ENCODE peak calls at places on chromosomes 2 and 18, in four cellular contexts. H is K562, X is HepG2, A is GM12878. I is an unnamed sample.

GRCh38 chr2:62489162-62489561 is 16.8 kb downstream of the TMEM17 start:
- DNase-seq in X (no peak), A (no peak), H (no peak), I (no peak)

GRCh38 chr2:241850544-241851324 is 8.0 kb downstream of the PDCD1 start:
- DNase-seq in A (no peak), H (no peak), X (no peak), I (no peak)

GRCh38 chr2:120863173-120863545 is 127.5 kb downstream of the GLI2 start:
- DNase-seq in H (no peak), A (no peak), X (no peak), I (no peak)

GRCh38 chr18:79354350-79354749 is 41.4 kb upstream of the NFATC1 start:
- DNase-seq in A (no peak), X (no peak), H (no peak), I (no peak)

GRCh38 chr18:55413474-55413873 is 174.5 kb downstream of the TCF4 start:
- DNase-seq in A (no peak), H (no peak), X (no peak), I (no peak)

GRCh38 chr18:7117390-7118355 is at the start of gene LAMA1:
- DNase-seq in X (no peak), A (no peak), H (no peak), I (peak)

GRCh38 chr2:27627963-27628766 is 647 bp downstream of the CCDC121 start:
- DNase-seq in H (no peak), X (peak), A (no peak), I (no peak)

GRCh38 chr18:76482971-76483691 is 11.9 kb downstream of the ZNF516 start:
- DNase-seq in A (no peak), H (no peak), X (no peak), I (no peak)

GRCh38 chr18:31591113-31591512 is 564 bp upstream of the TTR start:
- DNase-seq in A (no peak), H (no peak), X (no peak), I (no peak)

GRCh38 chr2:112033600-112033999 is 21.5 kb upstream of the TMEM87B start:
- DNase-seq in H (no peak), A (no peak), X (no peak), I (no peak)

GRCh38 chr2:148561389-148561788 is 83.2 kb upstream of the EPC2 start:
- DNase-seq in H (no peak), X (no peak), A (no peak), I (no peak)

GRCh38 chr2:172328103-172328835 is 99.1 kb upstream of the ITGA6 start:
- DNase-seq in H (no peak), X (no peak), A (no peak), I (no peak)

GRCh38 chr2:151051584-151052220 is 210.0 kb downstream of the RBM43 start:
- DNase-seq in X (peak), H (peak), A (no peak), I (no peak)

GRCh38 chr2:27996156-27996920 is 105.8 kb downstream of the BABAM2 start:
- DNase-seq in A (no peak), X (no peak), H (no peak), I (no peak)

GRCh38 chr2:40085786-40086185 is 306.7 kb upstream of the THUMPD2 start:
- DNase-seq in X (no peak), H (no peak), A (no peak), I (no peak)

GRCh38 chr18:61702007-61702406 is 190.8 kb downstream of the RNF152 start:
- DNase-seq in X (no peak), H (no peak), A (no peak), I (no peak)

GRCh38 chr2:46460241-46460921 is 19.0 kb upstream of the TMEM247 start:
- DNase-seq in H (no peak), A (no peak), X (peak), I (no peak)

GRCh38 chr18:69838620-69839411 is 108.9 kb downstream of the CD226 start:
- DNase-seq in H (peak), A (peak), X (peak), I (peak)

GRCh38 chr2:205086689-205087088 is 541.4 kb downstream of the PARD3B start:
- DNase-seq in X (no peak), H (no peak), A (no peak), I (no peak)

GRCh38 chr2:225272173-225272572 is 127.3 kb upstream of the NYAP2 start:
- DNase-seq in A (no peak), X (no peak), H (no peak), I (no peak)

GRCh38 chr2:20925265-20925889 is 102.5 kb upstream of the LDAH start:
- DNase-seq in A (no peak), X (no peak), H (peak), I (peak)

GRCh38 chr18:8106603-8107002 is 502.6 kb upstream of the RAB12 start:
- DNase-seq in H (no peak), A (no peak), X (no peak), I (no peak)

GRCh38 chr18:32911660-32912284 is 138.9 kb upstream of the KLHL14 start:
- DNase-seq in H (no peak), X (no peak), A (no peak), I (no peak)

GRCh38 chr2:171651667-171652410 is 35.4 kb upstream of the DYNC1I2 start:
- DNase-seq in X (no peak), A (no peak), H (no peak), I (no peak)

GRCh38 chr2:109529532-109530449 is 84.0 kb downstream of the SEPTIN10 start:
- DNase-seq in H (no peak), X (no peak), A (no peak), I (no peak)

GRCh38 chr2:138475394-138475793 is 26.2 kb upstream of the SPOPL start:
- DNase-seq in X (peak), H (no peak), A (peak), I (no peak)

GRCh38 chr18:47932603-47933002 is 2.1 kb upstream of the SMAD2 start:
- DNase-seq in H (no peak), X (no peak), A (no peak), I (no peak)

GRCh38 chr2:121037480-121037879 is 247.5 kb downstream of the TFCP2L1 start:
- DNase-seq in A (no peak), X (no peak), H (no peak), I (no peak)

GRCh38 chr2:113010088-113010487 is 4.8 kb downstream of the IL36A start:
- DNase-seq in H (no peak), A (no peak), X (no peak), I (no peak)

DNA sequence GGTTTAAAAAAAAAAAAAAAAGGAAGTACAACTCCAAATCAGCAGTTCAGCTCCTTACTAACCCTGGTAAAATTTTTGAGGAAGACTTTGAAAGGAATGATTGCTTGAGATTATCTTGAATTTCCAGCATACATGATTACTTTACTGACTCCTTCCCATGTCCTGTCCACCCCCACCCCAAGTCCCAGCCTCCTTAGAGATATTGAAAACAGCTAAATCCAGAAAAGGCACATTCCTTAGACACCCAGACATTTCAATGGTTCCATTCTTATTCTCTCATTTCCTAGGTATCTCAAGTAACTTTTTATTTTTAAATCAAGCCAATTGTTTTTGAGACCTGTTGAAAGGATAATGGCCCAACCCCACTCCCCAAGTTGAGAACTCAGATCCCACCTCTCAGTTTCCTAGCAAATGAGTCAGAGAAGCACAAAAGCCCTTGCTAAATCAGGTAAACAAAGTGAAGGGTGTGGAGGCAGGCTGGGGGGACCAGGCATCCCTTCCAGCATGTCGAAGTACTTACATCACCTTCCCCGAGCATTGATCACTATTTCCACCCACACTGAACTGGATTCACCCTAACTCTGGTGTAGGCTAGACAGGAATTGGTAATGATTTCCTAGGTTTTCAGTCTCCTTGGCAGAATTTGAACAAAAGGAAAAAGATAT is 95.4 kb upstream of the FZD7 start:
- DNase-seq in A (no peak), X (no peak), H (no peak), I (no peak)
- TF ChIP-seq GABPA in A (no peak), X (no peak), H (no peak), I (no peak)

GRCh38 chr18:9153281-9153680 is 16.7 kb downstream of the ANKRD12 start:
- DNase-seq in H (no peak), X (no peak), A (no peak), I (no peak)
- TF ChIP-seq CHD2 in H (no peak), X (no peak), A (no peak), I (no peak)

DNA sequence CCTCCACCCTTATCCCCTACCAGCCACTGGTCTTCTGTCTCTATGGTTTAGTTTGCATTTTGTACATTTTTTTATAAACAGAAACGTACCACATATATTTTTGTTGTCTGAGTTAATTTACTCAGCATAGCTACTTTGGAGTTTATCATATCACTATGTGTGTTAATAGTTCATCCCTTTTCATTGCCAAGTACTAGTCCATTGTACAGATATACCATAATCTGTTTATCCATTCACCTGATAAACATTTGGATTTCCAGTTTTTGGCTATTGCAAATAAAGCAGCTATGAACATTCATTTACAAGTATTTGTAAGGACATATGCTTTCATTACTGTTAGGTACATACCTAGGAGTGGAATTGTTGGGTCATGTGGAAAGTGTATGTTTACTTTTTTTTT is 123.6 kb downstream of the RHBDD1 start:
- DNase-seq in A (no peak), X (no peak), H (no peak), I (no peak)
- TF ChIP-seq ZNF274 in A (no peak), X (no peak), H (no peak), I (no peak)

DNA sequence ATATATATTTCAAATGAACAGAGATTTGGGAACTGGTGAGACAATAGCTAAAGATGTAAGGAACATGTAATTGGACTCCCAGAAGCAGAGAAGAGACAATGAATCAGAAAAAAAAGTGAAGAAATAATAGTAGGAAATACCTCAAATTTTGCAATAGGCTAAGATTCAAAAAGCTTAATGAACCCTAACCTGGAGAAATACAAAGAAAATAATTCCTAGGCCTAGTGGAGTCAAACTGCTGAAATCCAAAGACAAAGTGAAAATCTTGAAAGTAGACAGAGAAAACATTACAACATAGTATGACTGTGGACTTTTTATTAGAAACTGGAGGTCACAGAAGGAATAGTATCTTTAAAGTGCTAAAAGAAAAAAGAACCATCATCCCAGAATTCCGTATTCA is 76.7 kb downstream of the LAMA3 start:
- DNase-seq in A (no peak), H (no peak), X (no peak), I (no peak)
- TF ChIP-seq GABPA in A (no peak), H (no peak), X (no peak), I (no peak)